ENCODE peak calls at places on chromosomes 4 and X, in seven cellular contexts. E, F, G, H, W, N and V are unnamed samples.
A peak's percentile ranks its signal among the peaks of the same experiment; 100 is the strongest.

GRCh38 chr4:1177274-1178141 is 5.1 kb upstream of the SPON2 start:
- DNase-seq in W (no peak), E (no peak), N (no peak), F (no peak), H (no peak), G (no peak), V (peak; percentile 79)

GRCh38 chr4:73676881-73677323 is 56.7 kb upstream of the RASSF6 start:
- DNase-seq in F (no peak), H (no peak), N (peak; percentile 50), W (no peak), G (peak; percentile 49), E (no peak), V (no peak)

GRCh38 chr4:1927675-1928074 is 56.5 kb downstream of the NSD2 start:
- DNase-seq in H (no peak), F (no peak), N (peak; percentile 22), G (no peak), E (no peak), W (no peak), V (no peak)

GRCh38 chrX:98607739-98608138 is 1724.0 kb downstream of the RPA4 start:
- DNase-seq in W (no peak), F (no peak), H (no peak), G (no peak), E (no peak), N (no peak), V (no peak)

GRCh38 chr4:156889616-156890594 is 81.7 kb downstream of the PDGFC start:
- DNase-seq in H (no peak), E (no peak), W (peak; percentile 12), F (no peak), G (peak; percentile 26), N (peak; percentile 69), V (peak; percentile 53)

GRCh38 chr4:87848622-87849351 is 16.0 kb downstream of the MEPE start:
- DNase-seq in E (no peak), N (peak; percentile 66), F (peak; percentile 48), W (peak; percentile 94), G (peak; percentile 40), H (peak; percentile 62), V (peak; percentile 18)

GRCh38 chr4:6119507-6120020 is 80.8 kb downstream of the JAKMIP1 start:
- DNase-seq in N (no peak), F (no peak), H (no peak), E (no peak), G (no peak), W (no peak), V (no peak)

GRCh38 chr4:18318682-18319410 is 297.3 kb upstream of the LCORL start:
- DNase-seq in W (no peak), N (no peak), E (no peak), F (peak; percentile 42), H (peak; percentile 54), G (no peak), V (no peak)

GRCh38 chrX:12137982-12138365 is 299 bp upstream of the FRMPD4 start:
- DNase-seq in E (no peak), G (no peak), W (no peak), F (no peak), N (peak; percentile 4), H (peak; percentile 47), V (no peak)

GRCh38 chr4:123484291-123484926 is 87.8 kb downstream of the SPRY1 start:
- DNase-seq in G (no peak), E (no peak), H (no peak), N (no peak), F (no peak), W (peak; percentile 56), V (no peak)

GRCh38 chrX:125533352-125533751 is 213.7 kb downstream of the TEX13C start:
- DNase-seq in N (no peak), H (no peak), F (no peak), G (no peak), E (no peak), W (no peak), V (no peak)

GRCh38 chr4:46389301-46389761 is 597 bp downstream of the GABRA2 start:
- DNase-seq in N (peak; percentile 25), G (no peak), F (no peak), E (no peak), H (peak; percentile 52), W (no peak), V (no peak)